ENCODE peak calls at places on chromosomes 6 and 20, in four cellular contexts. O is K562, X is GM12878, K is HepG2. Z is an unnamed sample.

GRCh38 chr6:106710580-106710979 is 81.2 kb downstream of the QRSL1 start:
- DNase-seq in K (no peak), X (no peak), O (no peak), Z (no peak)

GRCh38 chr6:108565893-108566292 is 5.2 kb downstream of the FOXO3 start:
- DNase-seq in O (no peak), K (peak), X (no peak), Z (no peak)

GRCh38 chr6:42783177-42783875 is 1.5 kb downstream of the BICRAL start:
- DNase-seq in O (peak), X (no peak), K (peak), Z (peak)

GRCh38 chr6:53734473-53735299 is 60.1 kb upstream of the LRRC1 start:
- DNase-seq in X (peak), K (peak), O (no peak), Z (peak)

GRCh38 chr6:75317503-75318206 is 33.1 kb upstream of the TMEM30A start:
- DNase-seq in X (no peak), K (no peak), O (no peak), Z (no peak)

GRCh38 chr6:145731432-145731831 is 3.9 kb downstream of the EPM2A start:
- DNase-seq in X (no peak), O (no peak), K (no peak), Z (no peak)

GRCh38 chr20:23647346-23647745 is 9.6 kb upstream of the CST3 start:
- DNase-seq in O (no peak), K (no peak), X (no peak), Z (no peak)

GRCh38 chr6:56023829-56024228 is 148.4 kb upstream of the BMP5 start:
- DNase-seq in X (no peak), O (no peak), K (no peak), Z (no peak)

GRCh38 chr6:37256692-37257319 is 766 bp upstream of the TBC1D22B start:
- DNase-seq in X (no peak), O (no peak), K (no peak), Z (no peak)

GRCh38 chr20:52033313-52033712 is 158.3 kb downstream of the ZFP64 start:
- DNase-seq in K (no peak), X (no peak), O (no peak), Z (no peak)

GRCh38 chr20:61569836-61570235 is 317.8 kb downstream of the CDH4 start:
- DNase-seq in O (no peak), X (no peak), K (no peak), Z (no peak)

GRCh38 chr20:62860391-62860923 is 1.2 kb downstream of the TCFL5 start:
- DNase-seq in X (no peak), O (no peak), K (peak), Z (no peak)

GRCh38 chr6:106750146-106750900 is 120.9 kb downstream of the QRSL1 start:
- DNase-seq in X (no peak), K (no peak), O (no peak), Z (no peak)

GRCh38 chr6:83257791-83258190 is 64.6 kb downstream of the RWDD2A start:
- DNase-seq in O (no peak), X (no peak), K (no peak), Z (no peak)

GRCh38 chr6:36784379-36784636 is 54.9 kb downstream of the CPNE5 start:
- DNase-seq in X (no peak), O (no peak), K (no peak), Z (no peak)

GRCh38 chr6:105890521-105891244 is 195.5 kb upstream of the PRDM1 start:
- DNase-seq in X (no peak), O (no peak), K (no peak), Z (no peak)

GRCh38 chr6:152496731-152497130 is 140.4 kb downstream of the SYNE1 start:
- DNase-seq in K (no peak), O (no peak), X (no peak), Z (no peak)

GRCh38 chr6:14212020-14212419 is 94.4 kb downstream of the CD83 start:
- DNase-seq in X (no peak), K (no peak), O (no peak), Z (peak)

GRCh38 chr6:142942805-142943227 is 2.2 kb downstream of the HIVEP2 start:
- DNase-seq in O (peak), K (peak), X (no peak), Z (no peak)

GRCh38 chr6:144578385-144579350 is 293.5 kb downstream of the UTRN start:
- DNase-seq in X (no peak), O (no peak), K (peak), Z (no peak)
- TF ChIP-seq SRF in X (no peak), O (no peak), K (no peak), Z (no peak)

DNA sequence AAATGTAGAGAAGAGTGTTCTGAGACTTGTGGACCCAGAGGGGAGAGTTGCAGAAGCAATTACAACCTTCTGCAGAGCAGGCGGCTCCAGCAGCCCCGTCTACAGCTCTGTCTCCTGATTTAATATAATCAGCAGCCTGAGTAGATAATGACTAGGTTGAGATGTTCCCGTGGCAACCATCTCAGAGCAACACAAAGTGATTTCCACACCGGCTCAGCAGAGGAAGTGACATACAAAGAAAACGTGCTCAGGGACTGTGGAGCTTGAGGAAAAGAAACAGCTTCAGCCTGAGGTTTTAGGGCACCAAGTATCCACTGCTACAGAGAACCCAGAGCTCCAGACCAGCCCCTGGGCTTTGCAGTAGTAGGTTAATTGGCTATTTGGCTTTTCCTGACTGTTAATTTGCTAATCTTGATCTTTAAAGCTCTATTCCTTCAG is 136.4 kb downstream of the MTFR2 start:
- DNase-seq in X (no peak), K (no peak), O (no peak), Z (no peak)
- H2AFZ ChIP-seq in X (no peak), K (no peak), O (no peak), Z (peak)

DNA sequence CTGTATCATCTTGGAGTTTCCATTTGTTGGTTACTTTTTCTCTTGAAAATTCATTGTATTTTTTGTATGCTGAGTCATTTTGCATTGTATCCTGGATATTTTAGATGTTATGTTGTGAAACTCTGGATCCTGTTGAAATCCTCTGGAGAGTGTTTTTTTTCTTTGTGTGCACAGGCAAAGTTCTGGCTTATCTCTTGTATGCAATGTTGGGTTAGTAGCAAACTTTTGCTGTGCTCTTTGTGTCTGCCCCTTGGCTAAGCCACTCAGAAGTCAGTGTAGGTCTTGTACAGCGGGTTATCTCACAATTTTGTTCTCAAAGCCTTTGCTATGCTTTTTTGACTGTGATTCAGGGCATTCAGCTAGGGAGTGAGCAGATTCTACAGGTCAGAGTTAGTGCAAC is 29.1 kb upstream of the LMBRD1 start:
- DNase-seq in O (no peak), X (no peak), K (peak), Z (no peak)
- TF ChIP-seq BRCA1 in O (no peak), X (no peak), K (no peak), Z (no peak)

DNA sequence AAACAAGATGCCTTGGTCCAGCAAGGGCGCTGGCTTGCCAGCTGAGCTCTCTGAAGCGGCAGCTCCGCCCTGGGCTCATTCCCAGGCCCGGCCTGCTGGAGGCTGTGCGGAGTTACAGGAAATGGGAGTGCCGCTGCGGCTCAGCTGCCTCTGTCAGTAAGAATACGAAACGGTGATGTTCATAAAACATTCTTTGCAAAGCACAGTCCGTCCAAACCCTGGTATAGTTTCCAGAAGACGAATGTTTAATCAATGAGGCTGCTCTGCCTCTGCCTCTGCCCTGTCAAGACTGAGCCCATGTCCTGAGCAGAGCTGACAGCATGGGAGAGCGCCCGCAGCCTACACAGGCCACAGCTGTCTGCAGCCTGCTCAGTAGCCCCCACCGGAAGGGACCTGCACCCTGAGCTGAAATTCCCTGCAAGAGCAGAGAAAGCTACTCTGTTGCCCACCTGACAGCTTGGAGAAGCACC is 153.3 kb upstream of the SNX9 start:
- DNase-seq in O (no peak), K (peak), X (no peak), Z (peak)
- TF ChIP-seq SRF in O (no peak), K (no peak), X (no peak), Z (no peak)

GRCh38 chr6:27049863-27050781 is 197.4 kb upstream of the PRSS16 start:
- DNase-seq in X (no peak), K (no peak), O (no peak), Z (no peak)
- H2AFZ ChIP-seq in X (no peak), K (no peak), O (no peak), Z (peak)

GRCh38 chr6:16473184-16473907 is 235.0 kb downstream of the GMPR start:
- DNase-seq in X (peak), K (no peak), O (no peak), Z (no peak)
- TF ChIP-seq BRCA1 in X (no peak), K (no peak), O (no peak), Z (no peak)

DNA sequence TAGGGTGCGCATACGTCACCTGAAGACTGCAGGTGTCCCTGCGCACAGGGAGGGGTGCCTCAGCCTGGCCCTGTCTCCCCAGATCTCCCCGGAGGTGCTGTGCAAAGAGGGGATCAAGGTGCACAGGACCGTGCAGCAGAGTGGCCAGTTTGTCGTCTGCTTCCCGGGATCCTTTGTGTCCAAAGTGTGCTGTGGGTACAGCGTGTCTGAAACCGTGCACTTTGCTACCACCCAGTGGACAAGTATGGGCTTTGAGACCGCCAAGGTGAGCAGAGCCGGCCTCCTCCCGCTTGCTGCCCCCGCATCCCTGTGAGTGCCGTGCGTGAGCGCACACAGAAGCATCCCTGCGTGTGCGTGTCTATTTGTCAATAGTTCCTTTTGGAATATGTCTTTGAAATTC is 150.7 kb downstream of the DTNBP1 start:
- DNase-seq in O (peak), K (peak), X (no peak), Z (no peak)
- TF ChIP-seq SRF in O (no peak), K (no peak), X (no peak), Z (no peak)

GRCh38 chr6:111242452-111242851 is 155.1 kb downstream of the SLC16A10 start:
- DNase-seq in O (no peak), K (no peak), X (no peak), Z (no peak)
- H2AFZ ChIP-seq in O (no peak), K (no peak), X (no peak), Z (no peak)

Z was measured in H1.